ENCODE peak calls at places on chromosome 1, in ten cellular contexts. X is foreskin fibroblast, J is hepatocyte, W is bronchial epithelial cell, I is fibroblast of lung, G is cardiac fibroblast, Y is B cell, K is fibroblast of mammary gland, V is Peyer's patch, Z is HFFc6. B is an unnamed sample.

GRCh38 chr1:190479537-190479936 is 1.9 kb upstream of the BRINP3 start:
- DNase-seq in K (no peak), J (peak; percentile 17), W (no peak), Y (no peak), V (no peak), G (no peak), X (no peak), Z (no peak), I (no peak), B (no peak)

GRCh38 chr1:114153051-114153620 is 533 bp downstream of the SYT6 start:
- DNase-seq in X (peak; percentile 4), V (no peak), Z (no peak), W (no peak), Y (peak; percentile 15), K (no peak), I (no peak), G (no peak), J (peak; percentile 32), B (no peak)

GRCh38 chr1:245179706-245180105 is 24.9 kb downstream of the KIF26B start:
- DNase-seq in Y (no peak), Z (no peak), V (no peak), I (no peak), K (no peak), G (no peak), J (no peak), W (no peak), X (no peak), B (no peak)

GRCh38 chr1:194102607-194103006 is 916.2 kb upstream of the B3GALT2 start:
- DNase-seq in X (peak; percentile 12), Z (peak; percentile 19), W (no peak), V (no peak), Y (no peak), G (peak; percentile 6), K (no peak), I (no peak), J (peak; percentile 6), B (no peak)

GRCh38 chr1:58844176-58844575 is 60.3 kb upstream of the JUN start:
- DNase-seq in V (no peak), X (peak; percentile 60), G (peak; percentile 17), W (peak; percentile 59), J (no peak), Y (no peak), Z (no peak), K (peak; percentile 52), I (peak; percentile 36), B (no peak)

GRCh38 chr1:151773698-151774097 is 10.4 kb upstream of the MRPL9 start:
- DNase-seq in I (no peak), X (peak; percentile 37), J (no peak), K (peak; percentile 65), G (peak; percentile 5), Z (peak; percentile 67), V (no peak), Y (no peak), W (peak; percentile 98), B (peak; percentile 1)

GRCh38 chr1:198556969-198557368 is 16.5 kb upstream of the ATP6V1G3 start:
- DNase-seq in I (no peak), V (peak; percentile 85), Z (no peak), K (no peak), X (peak; percentile 16), Y (peak; percentile 76), J (no peak), G (no peak), W (no peak), B (peak; percentile 86)

GRCh38 chr1:184315254-184315653 is 71.6 kb upstream of the C1orf21 start:
- DNase-seq in Y (no peak), X (peak; percentile 79), K (peak; percentile 62), V (no peak), I (peak; percentile 42), J (no peak), W (no peak), Z (peak; percentile 43), G (peak; percentile 56), B (peak; percentile 93)

GRCh38 chr1:178724734-178725602 is at the start of gene RALGPS2:
- DNase-seq in X (peak; percentile 91), W (peak; percentile 34), G (peak; percentile 78), K (peak; percentile 57), J (peak; percentile 91), I (peak; percentile 58), V (peak; percentile 73), Z (peak; percentile 17), Y (peak; percentile 75), B (peak; percentile 72)

GRCh38 chr1:178727014-178727895 is 2.2 kb downstream of the RALGPS2 start:
- DNase-seq in I (peak; percentile 30), K (peak; percentile 25), Z (no peak), X (peak; percentile 15), J (peak; percentile 25), Y (no peak), V (no peak), G (peak; percentile 17), W (peak; percentile 80), B (no peak)

GRCh38 chr1:178726545-178726944 is 1.5 kb downstream of the RALGPS2 start:
- DNase-seq in Z (no peak), Y (no peak), V (no peak), W (peak; percentile 12), K (no peak), J (no peak), G (no peak), X (no peak), I (no peak), B (no peak)

GRCh38 chr1:178724386-178724733 is 684 bp upstream of the RALGPS2 start:
- DNase-seq in V (no peak), I (no peak), J (no peak), K (no peak), G (no peak), W (no peak), Y (no peak), Z (no peak), X (peak; percentile 10), B (no peak)

DNA sequence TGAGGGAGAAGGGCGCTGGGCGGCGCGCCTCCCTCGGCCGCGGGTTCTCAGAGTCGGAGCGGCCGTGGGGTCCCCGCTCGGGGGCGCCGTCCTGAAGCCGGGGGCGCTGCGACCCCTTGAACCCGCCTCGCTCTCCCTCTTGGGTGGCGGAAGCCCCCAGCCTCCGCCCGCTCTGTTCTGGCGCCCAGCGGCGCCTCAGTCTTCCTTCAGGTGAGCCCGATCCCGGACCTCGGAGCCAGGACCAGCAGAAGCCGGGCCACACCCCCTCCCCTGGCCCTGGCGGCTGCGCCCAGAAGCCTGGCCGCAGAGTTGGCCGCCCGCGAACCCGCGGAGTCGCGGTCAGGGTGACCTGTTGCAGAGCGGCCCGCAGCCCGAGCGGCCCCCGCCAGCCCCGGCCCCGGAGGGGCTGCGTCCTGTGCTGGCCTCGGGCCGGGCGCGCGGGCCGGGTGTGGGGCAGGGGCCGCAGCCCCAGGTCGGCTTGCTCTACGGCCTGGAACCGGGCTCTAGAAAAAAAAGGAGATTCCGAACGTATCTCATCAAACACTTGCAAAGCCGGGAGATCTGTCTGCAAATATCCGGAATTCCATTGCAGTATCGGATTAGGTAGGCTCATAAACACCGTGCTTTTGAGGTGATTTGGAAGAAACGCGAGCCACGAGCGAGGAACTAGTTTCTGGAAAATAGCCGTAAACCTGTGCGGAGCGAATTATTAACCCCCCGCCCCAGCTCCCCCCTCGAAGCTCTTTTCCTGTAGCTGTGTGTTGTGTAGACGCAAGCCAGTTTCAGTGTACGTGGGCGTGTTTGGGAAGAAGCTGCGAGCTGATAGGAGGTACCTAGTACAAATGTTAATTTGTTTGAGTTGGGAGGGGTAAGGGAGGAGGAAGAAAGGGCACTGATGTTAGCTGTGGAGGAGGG is 816 bp downstream of the RALGPS2 start:
- DNase-seq in X (peak; percentile 83), Y (peak; percentile 85), W (peak; percentile 90), K (peak; percentile 82), V (peak; percentile 89), I (peak; percentile 74), Z (peak; percentile 66), G (peak; percentile 84), J (peak; percentile 90), B (peak; percentile 68)
- TF ChIP-seq CTCF in X (peak; percentile 4), Y (no peak), W (peak; percentile 5), K (no peak), V (peak; percentile 3), I (no peak), Z (peak; percentile 54), G (no peak), J (peak; percentile 28), B (no peak)

GRCh38 chr1:52925571-52926005 is 1.5 kb upstream of the SCP2 start:
- DNase-seq in K (peak; percentile 26), J (no peak), G (peak; percentile 20), X (no peak), V (no peak), W (no peak), Y (no peak), Z (no peak), I (peak; percentile 33), B (no peak)

GRCh38 chr1:52926864-52927218 is 235 bp upstream of the SCP2 start:
- DNase-seq in I (no peak), W (no peak), V (no peak), J (no peak), Z (no peak), K (no peak), Y (no peak), G (no peak), X (no peak), B (no peak)

GRCh38 chr1:52928083-52928404 is 968 bp downstream of the SCP2 start:
- DNase-seq in K (no peak), Y (no peak), J (no peak), V (no peak), G (no peak), Z (no peak), X (no peak), W (no peak), I (no peak), B (no peak)

GRCh38 chr1:52929019-52929418 is 1.9 kb downstream of the SCP2 start:
- DNase-seq in G (no peak), Z (no peak), X (no peak), V (no peak), Y (no peak), K (no peak), J (no peak), W (no peak), I (no peak), B (no peak)

GRCh38 chr1:52927219-52928082 is at the start of gene SCP2:
- DNase-seq in K (peak; percentile 58), W (peak; percentile 39), X (peak; percentile 88), G (peak; percentile 77), V (peak; percentile 60), J (peak; percentile 88), Z (peak; percentile 49), Y (peak; percentile 68), I (peak; percentile 68), B (peak; percentile 70)
- TF ChIP-seq CTCF in K (no peak), W (no peak), X (no peak), G (no peak), V (no peak), J (no peak), Z (no peak), Y (no peak), I (no peak), B (no peak)

DNA sequence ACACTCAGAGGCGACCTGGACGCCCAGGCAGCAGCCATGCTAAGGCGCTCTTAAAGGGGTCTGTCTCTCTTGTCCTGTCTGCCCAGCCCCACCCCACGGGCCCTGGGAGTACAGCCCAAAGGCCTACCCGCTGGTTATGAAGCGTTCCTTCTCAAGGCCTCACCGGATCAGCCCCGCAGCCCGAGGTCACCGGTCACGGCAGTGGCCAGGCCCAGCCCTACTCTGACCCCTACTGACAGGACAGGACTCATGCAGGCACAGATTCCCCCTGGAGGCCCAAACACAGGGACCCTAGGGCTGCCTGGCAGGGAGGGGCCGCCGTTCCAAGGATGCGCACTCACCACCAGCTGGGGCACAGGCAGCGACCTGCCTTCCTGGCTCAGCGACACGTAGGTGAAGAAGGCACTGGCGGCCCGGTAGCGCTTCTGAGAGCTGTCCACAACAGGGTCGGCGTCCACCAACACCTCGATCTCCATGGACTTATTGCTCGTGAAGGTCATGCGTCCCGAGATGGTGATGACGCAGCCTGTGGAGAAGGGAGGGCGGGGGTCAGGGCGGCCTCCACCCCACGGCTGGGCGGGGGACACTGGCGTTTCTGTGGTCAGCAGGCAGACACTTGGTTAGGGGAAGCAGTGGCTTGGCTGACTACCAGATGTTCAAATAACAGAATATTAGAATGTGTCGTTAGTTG is 20.0 kb upstream of the GPR153 start:
- DNase-seq in Y (no peak), V (no peak), X (peak; percentile 49), J (no peak), Z (no peak), G (peak; percentile 28), K (no peak), I (peak; percentile 74), W (no peak), B (no peak)
- TF ChIP-seq CTCF in Y (no peak), V (peak; percentile 52), X (peak; percentile 31), J (no peak), Z (peak; percentile 61), G (peak; percentile 45), K (peak; percentile 36), I (peak; percentile 67), W (peak; percentile 12), B (peak; percentile 53)

DNA sequence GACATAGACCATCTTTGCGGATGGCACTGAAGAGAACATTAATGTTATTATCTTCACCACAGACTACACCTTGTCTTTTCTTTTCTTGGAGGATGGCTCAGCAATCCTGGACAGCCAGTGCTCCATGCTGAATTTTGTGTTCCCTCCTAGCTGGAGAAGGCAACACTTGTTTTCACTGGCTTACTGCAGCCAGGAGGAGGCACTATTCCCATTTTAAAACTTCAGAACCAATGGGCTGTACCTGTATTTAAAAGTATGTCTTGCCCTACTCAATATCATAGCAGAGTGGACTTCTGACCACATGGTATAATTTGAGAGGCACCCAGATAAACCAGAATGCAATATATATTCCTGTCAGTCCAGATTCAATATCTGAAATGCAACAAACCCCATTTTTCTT is 53.3 kb upstream of the POGK start:
- DNase-seq in Z (no peak), X (no peak), K (no peak), J (no peak), Y (no peak), W (no peak), I (no peak), V (no peak), G (no peak), B (no peak)
- TF ChIP-seq CTCF in Z (peak; percentile 37), X (no peak), K (no peak), J (no peak), Y (no peak), W (no peak), I (no peak), V (no peak), G (no peak), B (no peak)